ENCODE peak calls at places on chromosome 11, in four cellular contexts. T is transverse colon, U is prostate gland, I is NB4. N is an unnamed sample.

GRCh38 chr11:46047520-46047919 is 73.7 kb downstream of the PHF21A start:
- DNase-seq in T (no peak), U (no peak), I (no peak), N (no peak)

GRCh38 chr11:58902881-58903280 is 36.4 kb upstream of the GLYATL1 start:
- DNase-seq in T (no peak), U (no peak), I (no peak), N (no peak)

GRCh38 chr11:19241260-19242183 is 777 bp upstream of the E2F8 start:
- DNase-seq in T (peak), U (no peak), I (peak), N (peak)

GRCh38 chr11:132082566-132082965 is 712.2 kb downstream of the NTM start:
- DNase-seq in T (no peak), U (no peak), I (no peak), N (no peak)

GRCh38 chr11:105000797-105001196 is 22.2 kb downstream of the CASP5 start:
- DNase-seq in T (peak), U (no peak), I (peak), N (no peak)

GRCh38 chr11:113681711-113682410 is 24.2 kb downstream of the TMPRSS5 start:
- DNase-seq in T (no peak), U (peak), I (no peak), N (no peak)

GRCh38 chr11:2212411-2213251 is 41.0 kb upstream of the TH start:
- DNase-seq in T (no peak), U (peak), I (no peak), N (no peak)

GRCh38 chr11:117519170-117519569 is 191.5 kb downstream of the CEP164 start:
- DNase-seq in T (no peak), U (no peak), I (peak), N (no peak)

GRCh38 chr11:128632151-128632791 is 44.9 kb upstream of the ETS1 start:
- DNase-seq in T (peak), U (no peak), I (peak), N (no peak)

GRCh38 chr11:73259406-73260126 is 12.6 kb upstream of the P2RY6 start:
- DNase-seq in T (no peak), U (no peak), I (no peak), N (no peak)

GRCh38 chr11:111639226-111639925 is 37.1 kb downstream of the SIK2 start:
- DNase-seq in T (no peak), U (no peak), I (no peak), N (no peak)

GRCh38 chr11:69044111-69045013 is 4.4 kb upstream of the TPCN2 start:
- DNase-seq in T (peak), U (peak), I (no peak), N (peak)

GRCh38 chr11:133133053-133133452 is 399.2 kb downstream of the OPCML start:
- DNase-seq in T (no peak), U (no peak), I (no peak), N (no peak)

GRCh38 chr11:97136067-97136466 is 746.3 kb downstream of the JRKL start:
- DNase-seq in T (no peak), U (no peak), I (no peak), N (no peak)

GRCh38 chr11:27401760-27402316 is 38.8 kb upstream of the CCDC34 start:
- DNase-seq in T (no peak), U (no peak), I (no peak), N (no peak)

GRCh38 chr11:69863544-69864200 is 44.5 kb upstream of the FGF3 start:
- DNase-seq in T (no peak), U (no peak), I (no peak), N (no peak)

GRCh38 chr11:78840623-78841022 is 266.0 kb upstream of the NARS2 start:
- DNase-seq in T (no peak), U (peak), I (no peak), N (no peak)

GRCh38 chr11:97574976-97575665 is 1185.3 kb downstream of the JRKL start:
- DNase-seq in T (no peak), U (no peak), I (no peak), N (no peak)

GRCh38 chr11:110065189-110065588 is 28.0 kb upstream of the ZC3H12C start:
- DNase-seq in T (no peak), U (no peak), I (no peak), N (no peak)

GRCh38 chr11:110070176-110070575 is 23.0 kb upstream of the ZC3H12C start:
- DNase-seq in T (no peak), U (no peak), I (no peak), N (no peak)

GRCh38 chr11:110074499-110074898 is 18.7 kb upstream of the ZC3H12C start:
- DNase-seq in T (no peak), U (no peak), I (no peak), N (no peak)

GRCh38 chr11:110071197-110071596 is 22.0 kb upstream of the ZC3H12C start:
- DNase-seq in T (no peak), U (no peak), I (no peak), N (no peak)

DNA sequence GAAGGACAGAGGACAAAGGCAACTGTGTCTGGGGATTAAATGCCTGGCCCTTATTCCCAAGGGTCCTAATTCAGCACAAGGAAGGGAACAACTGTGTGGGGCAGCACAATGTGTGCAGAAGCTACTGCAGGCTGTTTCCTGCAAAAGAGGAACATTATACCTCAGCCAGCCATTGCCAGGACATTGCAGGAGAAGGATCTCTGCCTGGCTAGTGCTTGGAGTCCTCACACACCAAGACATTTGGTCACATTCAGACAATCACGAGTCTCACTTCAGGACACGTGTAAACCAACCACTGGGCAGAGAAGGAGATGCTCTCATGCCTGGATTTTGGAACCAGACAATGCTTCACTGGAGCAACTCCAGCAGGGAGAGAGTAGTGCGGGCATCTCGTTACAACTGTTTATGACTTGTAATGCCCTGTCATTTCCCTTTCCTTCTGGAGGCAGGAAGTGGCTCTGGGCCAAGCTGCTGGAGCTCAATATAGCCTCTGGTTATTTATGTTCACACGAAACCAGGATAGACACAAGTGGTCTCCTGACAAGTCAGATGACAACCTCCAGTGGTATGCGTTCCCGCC is 23.9 kb upstream of the ZC3H12C start:
- DNase-seq in T (peak), U (no peak), I (peak), N (peak)
- TF ChIP-seq POLR2A in T (no peak), U (no peak), I (no peak), N (no peak)

DNA sequence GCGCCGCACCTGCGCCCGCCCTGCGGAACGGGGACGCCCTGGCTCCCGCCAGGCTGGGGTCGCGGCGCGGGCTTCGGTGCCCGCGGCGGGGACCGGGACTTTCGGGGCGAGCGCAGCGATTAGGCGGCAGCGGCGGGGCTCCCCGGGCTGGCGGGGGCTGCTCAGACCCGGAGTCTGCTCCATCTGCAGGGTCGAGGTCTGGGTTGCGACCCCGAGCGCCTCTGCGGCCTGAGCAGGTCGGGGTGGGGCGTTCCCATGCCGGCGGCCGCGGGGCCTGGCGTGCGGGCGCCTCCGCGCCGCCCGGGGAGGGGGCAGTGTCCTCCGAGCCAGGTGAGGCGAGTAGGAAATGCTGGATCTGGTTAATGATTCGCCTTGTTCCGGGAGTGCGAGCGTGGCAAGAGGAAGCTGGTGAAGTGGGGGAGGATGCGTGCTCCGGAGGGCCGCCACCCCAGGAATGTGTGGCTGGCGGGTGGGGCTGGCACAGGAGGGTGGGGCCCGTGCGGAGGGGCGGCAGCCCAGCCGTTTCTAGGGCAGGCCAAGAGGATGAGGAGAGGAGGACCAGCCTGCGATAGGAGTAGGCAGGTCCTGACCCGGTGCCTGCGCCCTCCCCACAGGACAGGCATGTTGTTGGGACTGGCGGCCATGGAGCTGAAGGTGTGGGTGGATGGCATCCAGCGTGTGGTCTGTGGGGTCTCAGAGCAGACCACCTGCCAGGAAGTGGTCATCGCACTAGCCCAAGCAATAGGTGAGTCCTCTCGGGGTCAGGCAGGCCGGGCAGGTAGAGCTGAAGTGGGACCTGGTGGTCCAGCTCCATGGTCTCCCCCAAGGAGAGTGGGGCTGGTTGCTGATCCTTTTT is 606 bp downstream of the RASSF7 start:
- DNase-seq in T (peak), U (no peak), I (peak), N (peak)
- TF ChIP-seq POLR2A in T (peak), U (peak), I (no peak), N (peak)

DNA sequence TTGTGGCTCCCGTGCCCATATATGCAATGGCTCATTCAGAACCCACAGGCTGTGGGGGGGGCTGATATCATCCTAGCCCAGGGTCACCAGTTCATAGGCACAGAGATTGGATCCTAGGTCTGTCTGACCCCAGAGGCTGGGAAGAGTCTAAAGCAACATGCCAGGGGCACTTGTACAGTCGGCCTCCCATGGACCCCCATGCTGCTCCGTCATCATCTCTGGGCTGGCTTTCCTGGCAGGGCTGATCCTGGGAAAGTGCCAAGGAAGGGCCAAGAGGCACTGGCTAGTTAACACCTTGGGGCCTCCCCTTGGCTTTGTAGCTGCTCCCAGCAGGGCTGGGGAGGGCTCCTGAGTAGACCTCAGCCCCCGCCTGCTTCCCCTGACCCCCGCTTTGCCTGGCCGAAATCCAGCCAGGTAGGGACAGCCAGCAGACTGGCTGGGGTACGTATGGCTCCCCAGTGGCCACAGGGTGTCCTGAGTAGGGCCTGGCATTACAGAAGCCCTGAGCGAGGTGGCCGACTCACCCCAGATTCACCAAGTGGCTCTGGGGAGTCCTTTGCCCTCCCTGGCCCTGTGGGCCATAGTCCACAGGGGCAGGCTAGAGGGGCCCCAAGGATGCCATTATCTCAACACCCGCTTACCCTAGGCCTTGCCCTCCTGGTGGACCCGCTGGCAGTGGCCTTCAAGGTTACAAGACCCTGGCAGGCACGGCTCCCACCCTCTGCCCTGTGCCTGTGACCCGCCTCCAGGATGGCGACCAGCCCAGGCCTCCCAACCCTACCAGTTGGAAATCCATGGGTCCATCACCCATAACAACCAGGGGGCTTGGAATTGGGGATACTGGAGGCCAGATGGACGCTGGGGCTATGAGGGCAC is 22.5 kb downstream of the FADS3 start:
- DNase-seq in T (no peak), U (no peak), I (no peak), N (no peak)
- TF ChIP-seq POLR2A in T (no peak), U (no peak), I (no peak), N (no peak)

DNA sequence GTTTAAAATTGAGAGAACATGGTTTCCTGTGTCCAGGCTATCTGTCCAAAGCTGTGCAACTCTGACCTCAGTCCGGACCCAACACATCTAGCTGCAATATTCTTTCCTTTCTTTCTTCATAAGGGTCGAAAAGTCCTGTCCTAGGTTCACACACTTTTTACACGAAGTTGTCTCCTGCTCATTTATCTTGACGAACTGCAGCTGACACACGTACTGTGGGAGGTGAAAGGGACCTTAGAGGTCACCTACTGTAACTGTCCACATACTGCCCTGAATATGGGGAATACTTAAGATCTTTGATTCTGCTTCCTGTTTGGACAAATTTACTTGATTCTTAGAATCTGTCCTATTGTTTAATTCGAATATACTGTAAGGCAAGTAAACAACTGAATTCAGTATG is 105.9 kb downstream of the CCDC83 start:
- DNase-seq in T (no peak), U (no peak), I (no peak), N (no peak)
- TF ChIP-seq POLR2A in T (no peak), U (no peak), I (no peak), N (no peak)

GRCh38 chr11:41499429-41499828 is 40.0 kb upstream of the LRRC4C start:
- DNase-seq in T (no peak), U (no peak), I (no peak), N (no peak)
- TF ChIP-seq POLR2A in T (no peak), U (no peak), I (no peak), N (no peak)

GRCh38 chr11:93651052-93651451 is 10.4 kb upstream of the CEP295 start:
- DNase-seq in T (no peak), U (no peak), I (no peak), N (no peak)
- TF ChIP-seq POLR2A in T (no peak), U (no peak), I (no peak), N (no peak)

GRCh38 chr11:62055970-62056369 is 67.8 kb upstream of the INCENP start:
- DNase-seq in T (no peak), U (no peak), I (no peak), N (no peak)

GRCh38 chr11:62062223-62062861 is 61.5 kb upstream of the INCENP start:
- DNase-seq in T (no peak), U (no peak), I (no peak), N (no peak)

GRCh38 chr11:62057069-62057468 is 66.7 kb upstream of the INCENP start:
- DNase-seq in T (no peak), U (no peak), I (no peak), N (no peak)

GRCh38 chr11:62064221-62064620 is 59.6 kb upstream of the INCENP start:
- DNase-seq in T (no peak), U (no peak), I (no peak), N (no peak)

DNA sequence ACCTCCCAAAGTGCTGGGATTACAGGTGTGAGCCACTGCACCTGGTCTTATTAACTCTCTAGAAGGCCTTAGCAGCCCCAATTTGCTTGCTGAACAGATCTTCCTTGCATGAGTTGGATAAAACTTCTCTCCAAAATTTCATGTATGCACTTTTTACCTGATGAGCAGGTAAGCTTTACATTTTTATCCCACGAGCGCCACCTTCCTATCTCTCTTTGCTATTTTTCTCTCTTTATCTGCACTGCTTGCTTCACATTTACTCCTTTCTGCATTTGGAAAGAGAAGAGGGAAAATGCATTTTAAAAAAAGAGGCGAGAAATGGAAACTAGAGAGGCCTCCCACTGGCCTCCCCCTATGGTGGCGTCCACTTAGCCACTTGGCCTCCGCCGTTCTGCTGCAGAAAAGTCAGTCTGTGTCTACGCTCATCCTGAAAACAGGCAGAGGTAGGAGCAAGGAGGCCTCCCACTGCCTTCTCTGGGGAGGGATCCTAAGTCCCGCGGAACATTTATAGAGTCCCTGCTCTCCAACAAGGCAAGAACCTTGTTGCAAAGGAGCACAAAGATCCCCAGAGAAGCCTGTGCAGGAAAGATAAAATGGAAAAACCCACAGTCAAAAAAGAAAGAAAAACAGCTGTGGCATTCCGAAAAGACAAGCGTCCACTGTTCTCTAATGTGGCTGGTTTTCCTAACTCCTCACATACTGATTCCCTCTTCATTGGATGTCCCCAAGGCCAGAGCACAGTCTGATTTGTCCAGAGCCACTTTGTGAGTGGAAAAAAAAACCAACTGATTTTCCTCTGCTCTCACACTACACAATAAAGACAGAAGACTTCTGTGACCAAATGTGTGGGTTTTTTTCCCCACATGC is 62.2 kb upstream of the INCENP start:
- DNase-seq in T (no peak), U (peak), I (no peak), N (no peak)
- TF ChIP-seq POLR2A in T (no peak), U (no peak), I (no peak), N (no peak)

DNA sequence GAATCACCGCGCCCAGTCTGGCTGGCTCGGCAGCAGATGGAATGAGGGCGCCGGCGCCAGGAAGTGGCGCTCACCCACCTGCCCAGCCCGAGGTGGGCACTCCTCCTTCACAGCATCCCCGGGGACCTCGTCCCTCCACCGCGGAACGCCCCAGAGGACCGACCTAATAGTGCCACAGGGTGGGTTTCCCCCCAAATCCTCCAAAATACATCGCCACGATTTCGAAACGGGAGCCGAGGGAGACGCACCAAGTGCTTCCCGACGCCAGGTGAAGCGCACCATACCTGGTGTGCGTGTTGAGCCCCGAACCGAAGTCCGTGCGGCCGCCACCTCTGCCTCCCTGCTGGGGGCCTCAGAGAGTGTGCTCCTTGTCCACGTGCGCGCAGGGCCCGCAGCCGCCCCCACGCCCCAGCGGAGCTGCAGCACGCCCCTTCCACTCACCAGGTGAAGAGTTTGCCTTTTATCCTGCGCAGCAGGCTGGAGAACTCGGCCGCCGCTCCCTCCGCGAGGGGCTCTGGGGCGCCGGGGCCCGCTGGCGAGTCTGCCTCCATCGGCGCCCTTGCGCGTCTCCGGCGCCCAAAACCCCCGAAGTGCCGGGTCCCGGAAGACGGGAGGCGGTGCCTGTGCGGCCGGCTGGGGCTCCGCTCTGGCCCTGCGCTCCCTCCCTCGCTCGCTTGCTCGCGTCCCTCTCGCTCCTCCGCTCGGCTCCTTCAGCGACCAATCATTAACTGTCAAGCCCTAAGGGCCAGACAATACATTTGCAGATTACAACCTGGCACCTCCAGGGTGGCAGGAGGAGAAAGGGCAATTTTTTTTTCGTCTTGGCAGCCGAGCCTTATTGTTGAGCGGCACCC is at the start of gene SLC35F2:
- DNase-seq in T (peak), U (peak), I (peak), N (no peak)
- TF ChIP-seq POLR2A in T (peak), U (no peak), I (peak), N (no peak)

GRCh38 chr11:35138949-35139881 is at the start of gene CD44:
- DNase-seq in T (peak), U (peak), I (peak), N (peak)
- TF ChIP-seq POLR2A in T (peak), U (peak), I (peak), N (peak)

N was measured in H54.